ENCODE peak calls at places on chromosomes 7 and 10, in seven cellular contexts. C is Peyer's patch; X is cardiac muscle cell; Q is breast epithelium; B is neuronal stem cell; K is CD4-positive, CD25-positive, alpha-beta regulatory T cell; G is tibial artery. R is an unnamed sample. For H3K36me3, the result is how much of the 10 kb centered on the place peaks cover.

GRCh38 chr10:5888843-5889623 is 660 bp downstream of the ANKRD16 start:
- DNase-seq in B (peak), C (peak), X (peak), G (no peak), K (peak), Q (no peak), R (peak)

GRCh38 chr7:128453836-128454804 is 1.6 kb upstream of the HILPDA start:
- DNase-seq in B (peak), C (peak), Q (peak), G (peak), K (no peak), X (peak), R (peak)

GRCh38 chr7:45178241-45179225 is 20.9 kb downstream of the RAMP3 start:
- DNase-seq in K (no peak), C (no peak), G (no peak), B (no peak), Q (no peak), X (no peak), R (peak)

GRCh38 chr7:151938550-151938949 is 17.7 kb upstream of the GALNTL5 start:
- DNase-seq in B (no peak), K (no peak), Q (no peak), X (no peak), C (no peak), G (no peak), R (no peak)

GRCh38 chr7:131087756-131088658 is 239.7 kb upstream of the MKLN1 start:
- DNase-seq in C (no peak), X (no peak), Q (no peak), G (no peak), B (no peak), K (no peak), R (no peak)

GRCh38 chr10:100600218-100600617 is 64.5 kb downstream of the HIF1AN start:
- DNase-seq in C (no peak), B (no peak), K (no peak), Q (no peak), G (no peak), X (no peak), R (no peak)

GRCh38 chr10:31133628-31134302 is 102.1 kb upstream of the ZNF438 start:
- DNase-seq in X (peak), K (peak), G (peak), Q (peak), B (peak), C (peak), R (peak)

GRCh38 chr7:157016352-157017041 is 6.0 kb upstream of the MNX1 start:
- DNase-seq in X (no peak), B (no peak), C (no peak), G (no peak), K (no peak), Q (no peak), R (peak)

GRCh38 chr10:70561051-70561450 is 41.5 kb downstream of the PRF1 start:
- DNase-seq in B (no peak), X (peak), G (no peak), C (no peak), Q (no peak), K (no peak), R (peak)

GRCh38 chr7:70701487-70701886 is 430.5 kb upstream of the GALNT17 start:
- DNase-seq in C (no peak), X (no peak), K (no peak), B (no peak), G (no peak), Q (no peak), R (no peak)

GRCh38 chr10:34171957-34172527 is 643.1 kb downstream of the PARD3 start:
- DNase-seq in X (peak), C (no peak), G (no peak), K (no peak), Q (no peak), B (no peak), R (no peak)

GRCh38 chr10:13206546-13207443 is 27.4 kb downstream of the UCMA start:
- DNase-seq in C (no peak), B (no peak), Q (no peak), X (peak), K (no peak), G (no peak), R (no peak)

GRCh38 chr10:7035111-7035761 is 375.6 kb downstream of the SFMBT2 start:
- DNase-seq in K (no peak), G (no peak), B (no peak), C (no peak), X (no peak), Q (no peak), R (no peak)

DNA sequence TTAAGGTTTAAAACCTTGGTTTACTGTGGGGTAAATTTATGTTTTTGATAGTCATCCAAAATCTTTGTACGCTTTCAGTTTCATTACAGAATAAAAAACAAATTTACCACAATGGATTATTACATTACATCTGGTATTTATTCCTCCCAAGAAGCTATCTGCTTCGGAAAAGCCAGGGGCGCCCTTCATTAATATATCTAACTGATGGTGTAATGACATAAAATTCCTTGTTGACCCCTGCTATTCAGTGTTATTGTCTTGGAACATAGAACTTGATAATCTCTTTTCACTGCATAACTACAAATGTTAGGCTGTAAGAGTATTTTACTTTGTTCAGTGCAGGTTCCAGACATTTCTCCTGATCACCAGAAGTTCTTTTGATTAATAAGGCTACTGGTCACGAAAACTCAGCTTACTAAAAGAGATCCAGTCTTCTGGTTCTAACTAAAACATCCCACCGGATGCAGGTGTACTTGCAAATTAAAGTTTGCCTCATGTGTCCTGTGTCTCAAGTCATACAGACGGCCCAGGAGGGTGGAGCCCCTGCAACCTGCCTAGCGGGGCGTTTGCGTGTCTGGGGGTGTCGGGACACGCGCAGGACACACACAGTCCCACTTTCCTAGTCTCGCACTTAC is 570 bp upstream of the GLCCI1 start:
- DNase-seq in X (no peak), B (no peak), Q (no peak), G (no peak), K (no peak), C (no peak), R (no peak)
- H3K4me3 ChIP-seq in X (peak), B (peak), Q (peak), G (peak), K (peak), C (peak), R (peak)

DNA sequence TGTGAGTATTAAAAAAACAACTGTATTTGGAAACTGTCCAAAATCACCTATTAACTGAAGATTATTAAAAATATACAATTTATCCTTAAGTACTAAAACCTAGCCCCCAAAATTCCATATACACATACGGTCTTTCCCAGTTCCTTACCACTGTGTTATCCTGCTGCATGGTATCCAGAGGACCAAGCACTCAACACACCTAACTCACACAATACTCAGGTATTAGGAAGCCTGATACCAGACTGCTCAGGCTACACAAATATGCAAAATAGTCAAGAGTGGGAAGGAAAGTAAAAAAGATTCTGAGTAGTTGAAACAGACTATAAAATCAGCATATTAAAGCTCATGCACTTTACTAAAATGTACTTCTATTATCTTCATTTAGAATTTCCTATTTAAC is 67.2 kb downstream of the EPC1 start:
- DNase-seq in Q (no peak), K (no peak), B (no peak), C (no peak), G (no peak), X (no peak), R (no peak)
- H3K36me3 ChIP-seq in Q (under half), K (half or more), B (under half), C (under half), G (half or more), X (under half), R (half or more)

GRCh38 chr10:121618906-121619305 is 20.7 kb upstream of the FGFR2 start:
- DNase-seq in Q (no peak), K (no peak), C (no peak), G (no peak), B (no peak), X (no peak), R (peak)
- H3K4me3 ChIP-seq in Q (no peak), K (no peak), C (no peak), G (no peak), B (no peak), X (no peak), R (no peak)

DNA sequence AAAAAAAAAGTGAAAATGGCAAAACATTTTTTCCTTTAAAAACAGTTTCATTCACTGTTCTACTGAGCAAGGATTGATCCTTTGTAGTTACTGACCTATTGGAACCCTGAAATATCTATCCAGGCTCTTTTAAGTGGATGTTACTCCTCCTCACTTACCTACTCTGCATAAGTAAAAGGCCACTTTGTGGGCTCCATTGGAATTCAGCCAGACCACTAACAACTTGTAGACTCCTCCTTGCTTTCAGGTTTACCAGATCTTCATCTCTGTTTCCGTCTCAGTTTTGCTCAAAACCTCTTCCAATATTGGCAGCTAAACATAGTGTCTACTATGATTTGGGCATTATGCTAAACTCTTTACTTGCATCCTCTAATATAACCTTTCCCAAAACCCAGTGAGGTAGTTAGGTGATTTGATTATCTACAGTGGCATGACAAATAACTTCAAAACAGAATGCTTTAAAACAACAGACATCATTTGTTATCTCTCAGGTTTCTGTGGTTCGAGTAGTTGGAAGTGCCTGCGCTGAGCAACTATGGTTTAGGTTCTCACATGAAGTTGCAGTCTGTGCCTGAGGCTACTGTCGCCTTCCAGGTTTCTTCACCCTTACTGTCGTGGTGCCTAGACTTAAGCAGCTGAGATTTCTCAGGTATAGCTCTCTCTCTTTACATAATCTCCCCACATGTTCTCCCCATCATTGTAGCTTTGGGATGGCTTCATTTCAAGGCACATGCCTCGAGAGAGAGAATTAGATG is 698.2 kb downstream of the REEP3 start:
- DNase-seq in B (no peak), C (no peak), K (no peak), X (no peak), G (no peak), Q (no peak), R (no peak)
- H3K36me3 ChIP-seq in B (under half), C (under half), K (under half), X (under half), G (under half), Q (under half), R (under half)

DNA sequence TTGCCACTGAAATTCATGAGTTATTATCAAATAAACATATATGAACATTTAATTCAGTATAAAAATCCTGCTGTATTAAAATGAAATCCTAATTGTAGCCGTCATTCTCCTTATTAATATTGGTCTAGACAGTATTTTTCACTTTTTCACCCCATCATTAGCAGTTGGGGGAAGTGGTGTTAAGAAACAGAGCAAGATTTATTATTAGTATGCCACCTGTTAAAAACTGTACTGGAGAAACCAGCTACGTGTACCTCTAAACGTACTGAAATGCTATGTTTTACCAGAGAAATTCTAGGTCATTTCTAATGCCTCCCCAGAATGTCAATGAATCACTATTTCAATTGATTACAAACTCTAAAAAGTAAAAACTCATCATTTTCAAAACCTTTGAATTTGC is 9.8 kb upstream of the ZNRF2 start:
- DNase-seq in B (no peak), C (no peak), G (no peak), K (no peak), Q (no peak), X (no peak), R (no peak)
- H3K4me3 ChIP-seq in B (no peak), C (no peak), G (no peak), K (no peak), Q (no peak), X (no peak), R (no peak)

GRCh38 chr10:93380043-93380565 is 102.0 kb downstream of the MYOF start:
- DNase-seq in G (no peak), B (no peak), K (no peak), Q (no peak), X (no peak), C (no peak), R (no peak)
- H3K36me3 ChIP-seq in G (under half), B (under half), K (under half), Q (under half), X (under half), C (under half), R (under half)

DNA sequence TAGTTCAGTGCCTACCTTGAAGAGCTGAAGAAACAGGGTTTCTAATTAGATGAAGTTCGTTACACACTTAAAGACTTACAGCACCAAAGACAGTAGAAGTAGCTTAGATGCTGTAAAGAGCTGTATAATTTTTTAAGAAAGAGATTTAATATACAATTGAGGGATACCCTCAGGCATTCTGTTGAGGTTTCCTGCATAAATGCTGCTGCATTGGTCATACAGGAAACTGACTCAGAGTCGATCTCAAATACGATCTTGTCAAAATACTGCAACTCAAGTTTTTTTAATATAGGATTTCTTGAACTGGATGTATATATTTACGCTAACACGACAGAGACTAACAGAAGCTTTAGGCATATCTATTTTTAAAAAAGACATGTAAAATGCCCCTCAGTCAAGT is 2.5 kb upstream of the ARID5B start:
- DNase-seq in G (no peak), K (peak), C (no peak), Q (no peak), X (peak), B (no peak), R (no peak)
- H3K4me3 ChIP-seq in G (no peak), K (peak), C (peak), Q (peak), X (no peak), B (no peak), R (peak)

GRCh38 chr7:113659419-113659818 is 259.4 kb downstream of the PPP1R3A start:
- DNase-seq in B (no peak), Q (no peak), K (no peak), G (no peak), C (no peak), X (no peak), R (no peak)

GRCh38 chr7:113664867-113665266 is 253.9 kb downstream of the PPP1R3A start:
- DNase-seq in G (no peak), X (no peak), Q (no peak), K (no peak), B (no peak), C (no peak), R (no peak)
- H3K36me3 ChIP-seq in G (under half), X (under half), Q (under half), K (under half), B (under half), C (under half), R (under half)

GRCh38 chr10:130025811-130026510 is 61.9 kb upstream of the EBF3 start:
- DNase-seq in B (no peak), K (no peak), C (no peak), X (no peak), G (peak), Q (no peak), R (no peak)

GRCh38 chr10:130023454-130024230 is 59.6 kb upstream of the EBF3 start:
- DNase-seq in X (no peak), Q (no peak), G (no peak), K (no peak), B (no peak), C (no peak), R (peak)

GRCh38 chr10:130022501-130023299 is 58.6 kb upstream of the EBF3 start:
- DNase-seq in G (no peak), X (peak), B (no peak), K (no peak), Q (no peak), C (no peak), R (peak)

GRCh38 chr10:130025326-130025725 is 61.3 kb upstream of the EBF3 start:
- DNase-seq in C (no peak), G (peak), X (no peak), B (no peak), Q (no peak), K (no peak), R (no peak)

DNA sequence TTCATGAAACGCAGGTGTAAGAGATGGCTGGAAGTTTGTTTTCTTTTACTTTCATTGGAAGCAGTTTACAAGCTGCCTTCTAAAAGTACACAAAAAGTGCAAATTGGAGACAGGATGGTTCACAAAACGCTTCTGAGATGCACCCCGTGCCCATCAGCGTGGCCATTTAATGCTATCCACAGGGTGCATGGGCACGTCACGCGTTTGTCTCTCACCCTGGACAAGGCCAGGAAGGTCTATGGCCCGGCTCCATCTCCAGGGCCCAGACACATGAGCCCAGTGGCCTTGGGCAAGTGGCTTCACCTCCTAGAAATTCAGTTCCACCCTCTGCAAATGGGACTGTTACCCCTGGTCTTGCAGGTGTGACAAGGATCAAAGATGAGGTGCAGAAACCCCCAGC is 60.7 kb upstream of the EBF3 start:
- DNase-seq in C (no peak), Q (no peak), X (no peak), G (no peak), B (no peak), K (no peak), R (no peak)
- H3K4me3 ChIP-seq in C (no peak), Q (no peak), X (no peak), G (no peak), B (no peak), K (no peak), R (no peak)

R was measured in upper lobe of right lung.